ENCODE peak calls at places on chromosomes 7 and 10, in four cellular contexts. X is dorsolateral prefrontal cortex, H is ovary, Z is body of pancreas. M is an unnamed sample. For H3K27me3, the result is how much of the 10 kb centered on the place peaks cover.

GRCh38 chr7:157584420-157584819 is 247.6 kb downstream of the DNAJB6 start:
- DNase-seq in X (no peak), H (no peak), Z (no peak), M (no peak)

GRCh38 chr7:40221836-40222235 is 87.0 kb downstream of the SUGCT start:
- DNase-seq in X (no peak), H (no peak), Z (no peak), M (no peak)

GRCh38 chr10:118311505-118311904 is 30.6 kb downstream of the FAM204A start:
- DNase-seq in X (no peak), H (no peak), Z (no peak), M (no peak)

GRCh38 chr7:149880871-149881301 is 7.1 kb downstream of the ATP6V0E2 start:
- DNase-seq in X (peak), H (no peak), Z (no peak), M (no peak)

GRCh38 chr7:21942955-21943354 is 2.7 kb downstream of the CDCA7L start:
- DNase-seq in X (no peak), H (no peak), Z (no peak), M (no peak)

GRCh38 chr10:63197304-63198092 is 64.4 kb downstream of the NRBF2 start:
- DNase-seq in X (no peak), H (no peak), Z (no peak), M (no peak)

GRCh38 chr7:15016726-15017125 is 114.2 kb upstream of the DGKB start:
- DNase-seq in X (no peak), H (no peak), Z (no peak), M (no peak)

GRCh38 chr7:47570649-47571050 is 11.3 kb downstream of the TNS3 start:
- DNase-seq in X (no peak), H (peak), Z (peak), M (no peak)

GRCh38 chr10:112755446-112756117 is 194.5 kb upstream of the TCF7L2 start:
- DNase-seq in X (peak), H (no peak), Z (no peak), M (no peak)

GRCh38 chr10:17665742-17666141 is 21.8 kb downstream of the STAM start:
- DNase-seq in X (no peak), H (peak), Z (no peak), M (no peak)

DNA sequence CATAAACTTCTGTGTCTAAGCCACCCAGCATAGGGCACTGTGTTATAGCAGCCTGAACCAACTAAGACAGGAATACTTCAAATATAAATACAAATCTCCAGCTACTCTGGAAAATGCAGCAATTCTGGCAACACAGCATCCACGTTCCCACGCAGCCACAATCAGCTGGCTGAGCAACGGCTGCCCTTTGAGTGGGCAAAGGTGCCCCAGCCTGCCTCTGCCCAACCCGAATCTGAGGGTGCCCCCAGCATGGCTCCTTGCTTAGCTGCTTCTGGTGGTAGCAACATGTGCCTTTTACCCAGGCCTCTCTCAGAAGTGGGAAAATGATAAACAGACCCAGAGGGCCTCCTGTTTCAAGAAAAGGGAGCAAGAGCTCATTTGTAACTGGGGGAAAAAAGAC is 12.0 kb downstream of the DRGX start:
- DNase-seq in X (no peak), H (no peak), Z (no peak), M (no peak)
- H3K27me3 ChIP-seq in X (under half), H (under half), Z (under half), M (under half)

GRCh38 chr7:155455776-155456516 is 2.0 kb upstream of the EN2 start:
- DNase-seq in X (no peak), H (no peak), Z (no peak), M (no peak)
- H3K27me3 ChIP-seq in X (half or more), H (under half), Z (half or more), M (under half)

GRCh38 chr10:4845766-4846165 is 19.8 kb downstream of the AKR1E2 start:
- DNase-seq in X (no peak), H (no peak), Z (no peak), M (no peak)
- H3K27me3 ChIP-seq in X (under half), H (under half), Z (under half), M (under half)

GRCh38 chr7:27113991-27114866 is 11.7 kb upstream of the HOXA2 start:
- DNase-seq in X (no peak), H (peak), Z (no peak), M (no peak)

GRCh38 chr7:27115161-27116018 is 12.9 kb upstream of the HOXA2 start:
- DNase-seq in X (no peak), H (no peak), Z (no peak), M (no peak)

GRCh38 chr7:27116521-27116946 is 14.0 kb downstream of the HOXA4 start:
- DNase-seq in X (no peak), H (no peak), Z (no peak), M (no peak)

GRCh38 chr7:27116962-27117686 is 13.4 kb downstream of the HOXA4 start:
- DNase-seq in X (no peak), H (no peak), Z (no peak), M (no peak)

GRCh38 chr7:27116019-27116411 is 13.5 kb upstream of the HOXA2 start:
- DNase-seq in X (no peak), H (no peak), Z (no peak), M (no peak)
- H3K27me3 ChIP-seq in X (half or more), H (under half), Z (under half), M (under half)

DNA sequence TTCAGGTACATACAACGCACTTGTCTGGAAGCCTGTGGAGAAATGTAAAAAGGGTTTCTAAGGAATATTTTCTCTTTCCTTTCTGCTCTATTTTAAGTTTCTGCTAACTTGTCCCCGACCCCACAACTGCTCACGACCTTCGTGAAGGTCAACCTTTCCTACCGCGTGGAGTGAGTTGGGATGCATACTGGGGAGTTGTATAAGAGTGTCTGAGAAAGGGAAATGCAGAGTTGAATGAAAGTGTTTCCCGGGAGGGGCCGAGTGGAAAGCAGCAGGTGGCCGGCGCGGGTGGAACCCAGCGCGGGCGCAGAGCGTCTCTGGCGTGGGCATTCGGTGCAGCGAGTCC is 17.9 kb upstream of the ACBD5 start:
- DNase-seq in X (no peak), H (no peak), Z (no peak), M (no peak)
- H3K27me3 ChIP-seq in X (under half), H (under half), Z (under half), M (under half)

GRCh38 chr10:101075775-101076174 is 14.0 kb downstream of the KAZALD1 start:
- DNase-seq in X (no peak), H (no peak), Z (no peak), M (no peak)
- H3K27me3 ChIP-seq in X (under half), H (under half), Z (under half), M (under half)

GRCh38 chr10:44370731-44371248 is 14.1 kb downstream of the CXCL12 start:
- DNase-seq in X (no peak), H (no peak), Z (no peak), M (no peak)
- H3K27me3 ChIP-seq in X (under half), H (under half), Z (under half), M (under half)

DNA sequence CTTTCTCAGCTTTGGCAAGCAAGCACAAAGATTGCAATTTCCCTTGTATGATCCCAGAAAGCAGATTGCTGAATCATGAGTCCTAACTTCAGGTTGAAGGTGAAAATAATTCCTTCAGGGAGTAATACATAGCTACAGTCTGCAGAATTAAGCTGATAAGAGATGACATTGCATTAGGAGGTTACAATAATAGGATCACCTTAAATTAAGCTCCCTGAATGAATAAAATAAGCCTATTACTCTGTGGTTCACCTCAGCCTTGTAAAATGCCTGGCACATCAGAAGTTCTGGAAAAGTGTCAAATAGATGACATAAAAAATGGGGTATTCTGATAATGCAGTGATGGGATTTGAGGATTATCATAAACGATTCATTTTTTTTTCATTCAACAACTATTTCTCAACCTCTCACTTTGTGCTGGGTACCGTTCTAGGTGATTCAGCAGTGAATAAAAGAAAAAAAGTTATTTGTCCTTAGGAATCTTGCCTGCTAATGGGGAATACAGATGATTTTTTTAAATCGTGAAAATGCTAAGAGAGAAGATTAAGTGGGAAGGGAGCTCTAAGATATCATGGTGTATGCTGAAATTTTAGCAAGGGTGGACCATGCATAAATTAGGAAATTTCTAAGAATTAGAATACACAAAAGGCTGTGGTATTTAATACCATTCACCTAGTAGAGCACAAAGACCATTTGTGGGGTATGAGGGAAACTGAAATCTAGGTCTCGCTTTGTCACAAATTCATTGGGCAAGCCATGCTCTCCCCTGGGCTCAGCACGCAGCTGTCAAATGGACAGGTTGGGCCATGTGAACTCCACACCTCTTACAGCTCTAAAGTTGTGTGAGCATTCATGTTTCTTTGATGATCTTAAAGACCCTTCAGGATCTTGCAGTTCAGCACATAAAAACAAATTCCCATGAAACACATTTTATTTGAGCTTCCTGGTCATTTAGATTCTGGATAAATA is 121.0 kb downstream of the CHN2 start:
- DNase-seq in X (no peak), H (no peak), Z (no peak), M (no peak)
- H3K27me3 ChIP-seq in X (under half), H (under half), Z (under half), M (under half)

DNA sequence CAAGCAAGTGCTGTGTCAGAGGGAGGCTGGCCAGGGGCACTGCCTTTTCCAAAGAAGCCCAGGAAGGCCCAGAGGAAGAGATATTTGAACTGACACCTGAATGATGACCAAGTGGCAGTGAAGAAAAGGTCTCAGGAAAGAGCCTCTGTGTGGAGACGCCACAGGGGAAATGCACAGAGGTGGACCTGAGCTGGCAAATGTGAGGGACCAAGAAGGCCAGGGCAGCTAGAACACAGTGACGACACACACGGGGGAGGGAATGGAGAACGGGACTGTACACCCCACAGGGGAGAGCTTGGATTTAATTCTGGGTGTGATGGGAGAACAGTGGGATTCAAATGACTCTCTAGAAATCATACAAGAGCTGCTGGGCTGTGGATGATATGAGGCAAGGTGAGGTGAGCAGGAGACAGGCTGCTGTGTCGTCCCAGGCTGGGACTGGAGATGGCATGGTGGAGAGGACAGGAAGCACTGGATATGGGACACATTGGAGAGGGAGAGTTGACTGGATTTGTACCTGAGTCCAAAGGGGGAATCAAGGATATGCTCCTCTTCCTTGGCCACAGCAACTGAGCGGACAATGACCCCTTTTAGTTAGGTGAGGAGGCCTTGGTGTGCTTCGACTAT is 84.2 kb upstream of the DDC start:
- DNase-seq in X (no peak), H (no peak), Z (no peak), M (no peak)
- H3K27me3 ChIP-seq in X (under half), H (under half), Z (under half), M (under half)